ENCODE peak calls at places on chromosomes 11 and 22, in eight cellular contexts. U, F, T, A, K, S, L and P are unnamed samples.

GRCh38 chr11:57751676-57752253 is at the start of gene BTBD18:
- DNase-seq in A (peak), L (no peak), K (peak), U (no peak), F (no peak), S (no peak), T (no peak), P (no peak)

GRCh38 chr11:121762820-121763219 is 310.1 kb upstream of the SORL1-AS1 start:
- DNase-seq in T (peak), A (peak), S (no peak), L (no peak), U (no peak), F (peak), K (peak), P (no peak)

GRCh38 chr11:57552479-57552878 is 15.0 kb downstream of the UBE2L6 start:
- DNase-seq in T (no peak), L (no peak), K (no peak), S (no peak), U (no peak), A (no peak), F (no peak), P (no peak)

GRCh38 chr11:79950741-79951140 is 509.9 kb upstream of the TENM4 start:
- DNase-seq in K (no peak), S (no peak), T (no peak), U (no peak), L (no peak), F (no peak), A (no peak), P (no peak)

GRCh38 chr22:47200273-47201051 is 438.0 kb downstream of the TBC1D22A start:
- DNase-seq in T (no peak), S (no peak), A (no peak), U (no peak), L (no peak), F (peak), K (peak), P (no peak)

GRCh38 chr11:115980747-115981475 is 476.7 kb upstream of the CADM1 start:
- DNase-seq in U (no peak), K (no peak), F (no peak), A (no peak), L (no peak), S (no peak), T (peak), P (no peak)

GRCh38 chr11:71064702-71065515 is 187.5 kb downstream of the SHANK2 start:
- DNase-seq in U (no peak), A (no peak), S (no peak), K (no peak), L (no peak), F (no peak), T (no peak), P (no peak)

GRCh38 chr11:117818036-117818858 is 6.3 kb downstream of the FXYD2 start:
- DNase-seq in A (peak), F (no peak), T (no peak), U (no peak), K (peak), L (no peak), S (peak), P (no peak)

GRCh38 chr11:77762426-77762825 is 58.1 kb downstream of the RSF1 start:
- DNase-seq in L (no peak), K (no peak), T (no peak), S (no peak), F (no peak), U (no peak), A (no peak), P (no peak)

GRCh38 chr11:75506827-75507226 is 18.9 kb downstream of the GDPD5 start:
- DNase-seq in F (no peak), T (no peak), U (no peak), K (no peak), S (no peak), A (no peak), L (no peak), P (no peak)

GRCh38 chr11:107017433-107018227 is 646 bp downstream of the GUCY1A2 start:
- DNase-seq in U (no peak), F (peak), T (peak), L (no peak), K (peak), S (no peak), A (no peak), P (no peak)

GRCh38 chr11:48154162-48154561 is 62.4 kb upstream of the OR4B1 start:
- DNase-seq in S (no peak), T (no peak), A (peak), K (peak), L (no peak), F (no peak), U (no peak), P (no peak)

GRCh38 chr11:66267379-66268209 is 845 bp upstream of the RAB1B start:
- DNase-seq in F (peak), L (peak), A (peak), T (peak), S (peak), U (peak), K (peak), P (peak)

GRCh38 chr11:64655901-64656601 is 65.0 kb downstream of the SLC22A12 start:
- DNase-seq in S (no peak), U (no peak), A (peak), F (no peak), T (no peak), K (peak), L (no peak), P (no peak)

GRCh38 chr11:24679686-24680318 is 182.9 kb downstream of the LUZP2 start:
- DNase-seq in K (no peak), L (no peak), T (no peak), S (no peak), U (no peak), A (peak), F (no peak), P (no peak)

GRCh38 chr11:19777032-19777341 is 64.3 kb downstream of the NAV2 start:
- DNase-seq in T (no peak), A (no peak), K (peak), F (no peak), L (no peak), S (no peak), U (no peak), P (no peak)

GRCh38 chr11:71940561-71941219 is 11.8 kb downstream of the RNF121 start:
- DNase-seq in T (no peak), S (no peak), L (no peak), K (no peak), F (no peak), A (no peak), U (no peak), P (no peak)

GRCh38 chr11:64990222-64990918 is 6.4 kb downstream of the BATF2 start:
- DNase-seq in U (peak), A (no peak), S (no peak), L (no peak), T (no peak), K (peak), F (no peak), P (no peak)

GRCh38 chr22:39234867-39235687 is 9.7 kb downstream of the PDGFB start:
- DNase-seq in A (peak), L (no peak), U (no peak), S (no peak), K (no peak), F (no peak), T (no peak), P (no peak)

GRCh38 chr11:67820079-67820478 is 145.7 kb upstream of the ALDH3B2 start:
- DNase-seq in U (no peak), A (no peak), L (no peak), T (no peak), K (no peak), F (no peak), S (no peak), P (no peak)
- H3K4me3 ChIP-seq in U (no peak), A (no peak), L (no peak), T (no peak), K (no peak), F (no peak), S (no peak), P (no peak)

DNA sequence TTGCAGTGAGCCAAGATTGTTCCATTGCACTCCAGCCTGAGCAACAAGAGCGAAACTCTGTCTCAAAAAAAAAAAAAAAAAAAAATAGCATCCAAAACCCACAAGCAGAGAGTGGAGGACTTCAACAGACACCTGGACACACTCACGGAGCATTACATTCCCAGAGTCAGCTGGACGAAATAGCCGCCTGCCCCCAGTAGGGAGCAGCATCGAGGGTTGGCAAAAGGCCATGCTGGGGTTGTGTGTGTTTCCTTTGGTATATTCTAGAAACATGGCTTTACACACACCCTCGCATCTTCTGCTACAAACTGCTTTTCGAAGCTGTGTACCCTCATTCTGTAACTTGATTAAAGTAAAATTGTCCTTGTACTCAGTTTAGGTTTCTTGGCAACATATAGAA is 5.3 kb downstream of the ADA2 start:
- DNase-seq in L (no peak), F (peak), T (peak), K (peak), U (peak), S (peak), A (no peak), P (no peak)
- TF ChIP-seq CTCF in L (peak), F (no peak), T (no peak), K (peak), U (no peak), S (peak), A (no peak), P (peak)

DNA sequence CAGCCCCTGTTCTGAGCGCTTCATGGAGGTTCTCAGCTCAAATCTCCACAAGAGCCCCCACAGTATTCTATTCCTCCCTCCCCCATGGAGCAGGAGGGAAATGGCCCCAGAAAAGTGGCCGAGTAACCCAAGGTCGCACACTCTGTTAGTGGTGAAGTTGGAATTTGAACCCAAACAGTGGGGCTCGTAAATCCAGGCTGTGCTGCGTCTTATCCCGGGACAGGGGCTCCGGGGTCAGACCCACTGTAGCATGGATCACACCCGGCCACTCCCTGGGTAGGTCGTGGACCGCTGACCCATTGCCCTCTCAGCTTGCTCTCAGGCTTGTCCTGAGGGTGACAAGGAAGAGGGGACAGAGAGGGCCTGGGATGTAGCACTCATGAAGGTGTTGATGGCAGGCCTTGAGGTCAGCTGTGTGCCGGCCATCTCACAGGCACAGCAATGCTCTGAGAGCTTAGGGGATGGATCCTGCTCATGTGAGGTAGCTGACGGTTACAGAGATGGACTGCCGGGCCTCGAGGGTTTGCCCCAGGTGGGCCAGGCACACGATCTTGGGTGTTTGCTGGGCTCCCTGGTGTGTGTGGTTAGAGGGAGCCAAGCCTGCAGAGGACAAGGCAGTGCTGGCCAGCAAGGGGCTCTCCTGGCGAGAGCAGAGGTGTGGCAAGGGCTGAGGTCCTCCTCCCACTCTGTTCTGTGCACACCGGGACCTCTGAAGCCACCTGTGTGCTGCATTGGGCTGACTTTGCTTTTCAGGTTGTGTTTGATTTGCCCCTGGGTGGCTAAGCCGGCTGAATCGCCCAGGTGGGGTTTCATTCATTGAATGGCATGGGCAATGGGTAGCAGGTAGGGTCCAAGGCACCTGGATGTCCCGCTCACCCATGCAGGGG is 2.3 kb upstream of the FGF19 start:
- DNase-seq in S (no peak), A (no peak), T (no peak), U (no peak), L (no peak), F (no peak), K (no peak), P (no peak)
- H3K4me3 ChIP-seq in S (no peak), A (no peak), T (no peak), U (peak), L (no peak), F (no peak), K (no peak), P (no peak)

GRCh38 chr11:125075900-125076317 is 12.8 kb downstream of the SLC37A2 start:
- DNase-seq in K (no peak), L (no peak), F (no peak), S (no peak), A (peak), T (no peak), U (no peak), P (no peak)
- TF ChIP-seq CTCF in K (no peak), L (no peak), F (no peak), S (no peak), A (peak), T (no peak), U (no peak), P (no peak)

GRCh38 chr22:50040717-50041116 is 17.4 kb downstream of the TTLL8 start:
- DNase-seq in U (no peak), S (no peak), F (peak), T (no peak), L (no peak), K (no peak), A (no peak), P (no peak)
- H3K4me3 ChIP-seq in U (no peak), S (no peak), F (no peak), T (no peak), L (no peak), K (no peak), A (no peak), P (no peak)

GRCh38 chr11:2074266-2074825 is 64.8 kb downstream of the IGF2 start:
- DNase-seq in T (no peak), S (no peak), L (no peak), U (no peak), K (no peak), A (peak), F (no peak), P (no peak)
- TF ChIP-seq CTCF in T (no peak), S (no peak), L (no peak), U (no peak), K (peak), A (peak), F (no peak), P (peak)